ENCODE peak calls at places on chromosomes 4 and X, in four cellular contexts. One of them, this sample, is unnamed.

GRCh38 chr4:74023709-74024108 is 14.8 kb downstream of the CXCL3 start:
- DNase-seq in cardiac muscle cell: no peak
- DNase-seq in GM23248: no peak
- DNase-seq in trophoblast cell: no peak
- DNase-seq in this sample: no peak

GRCh38 chrX:43655961-43656494 is at the start of gene MAOA:
- DNase-seq in cardiac muscle cell: peak
- DNase-seq in GM23248: no peak
- DNase-seq in trophoblast cell: no peak
- DNase-seq in this sample: peak

GRCh38 chr4:52574036-52574435 is 85.1 kb downstream of the USP46 start:
- DNase-seq in cardiac muscle cell: no peak
- DNase-seq in GM23248: no peak
- DNase-seq in trophoblast cell: no peak
- DNase-seq in this sample: no peak

GRCh38 chr4:107792691-107793090 is 32.0 kb upstream of the SGMS2 start:
- DNase-seq in cardiac muscle cell: no peak
- DNase-seq in GM23248: no peak
- DNase-seq in trophoblast cell: no peak
- DNase-seq in this sample: no peak

GRCh38 chrX:37638047-37638446 is 47.5 kb upstream of the XK start:
- DNase-seq in cardiac muscle cell: no peak
- DNase-seq in GM23248: no peak
- DNase-seq in trophoblast cell: no peak
- DNase-seq in this sample: no peak

GRCh38 chrX:153646620-153647373 is at the start of gene DUSP9:
- DNase-seq in cardiac muscle cell: peak
- DNase-seq in GM23248: peak
- DNase-seq in trophoblast cell: peak
- DNase-seq in this sample: peak

GRCh38 chrX:131262738-131263679 is 26.1 kb downstream of the IGSF1 start:
- DNase-seq in cardiac muscle cell: no peak
- DNase-seq in GM23248: peak
- DNase-seq in trophoblast cell: peak
- DNase-seq in this sample: peak

GRCh38 chr4:43277003-43277402 is 384.5 kb downstream of the GRXCR1 start:
- DNase-seq in cardiac muscle cell: peak
- DNase-seq in GM23248: peak
- DNase-seq in trophoblast cell: no peak
- DNase-seq in this sample: no peak

GRCh38 chr4:99759346-99759984 is 57.2 kb upstream of the DAPP1 start:
- DNase-seq in cardiac muscle cell: no peak
- DNase-seq in GM23248: no peak
- DNase-seq in trophoblast cell: no peak
- DNase-seq in this sample: no peak

GRCh38 chr4:125316781-125317525 is 2.2 kb downstream of the FAT4 start:
- DNase-seq in cardiac muscle cell: peak
- DNase-seq in GM23248: peak
- DNase-seq in trophoblast cell: no peak
- DNase-seq in this sample: peak

GRCh38 chr4:111943796-111944203 is 201.5 kb upstream of the FAM241A start:
- DNase-seq in cardiac muscle cell: peak
- DNase-seq in GM23248: peak
- DNase-seq in trophoblast cell: peak
- DNase-seq in this sample: peak

GRCh38 chrX:24357101-24357500 is 3.3 kb upstream of the SUPT20HL1 start:
- DNase-seq in cardiac muscle cell: peak
- DNase-seq in GM23248: peak
- DNase-seq in trophoblast cell: no peak
- DNase-seq in this sample: peak

GRCh38 chrX:65407157-65407626 is 127.4 kb downstream of the LAS1L start:
- DNase-seq in cardiac muscle cell: no peak
- DNase-seq in GM23248: peak
- DNase-seq in trophoblast cell: no peak
- DNase-seq in this sample: no peak

GRCh38 chrX:47264507-47265173 is 31.8 kb downstream of the USP11 start:
- DNase-seq in cardiac muscle cell: peak
- DNase-seq in GM23248: peak
- DNase-seq in trophoblast cell: no peak
- DNase-seq in this sample: no peak

GRCh38 chrX:98299785-98300184 is 1416.1 kb downstream of the RPA4 start:
- DNase-seq in cardiac muscle cell: no peak
- DNase-seq in GM23248: no peak
- DNase-seq in trophoblast cell: no peak
- DNase-seq in this sample: no peak

GRCh38 chrX:69307029-69307428 is 141.8 kb upstream of the PJA1 start:
- DNase-seq in cardiac muscle cell: no peak
- DNase-seq in GM23248: no peak
- DNase-seq in trophoblast cell: no peak
- DNase-seq in this sample: no peak

GRCh38 chr4:57499786-57500185 is 389.6 kb upstream of the IGFBP7 start:
- DNase-seq in cardiac muscle cell: no peak
- DNase-seq in GM23248: peak
- DNase-seq in trophoblast cell: peak
- DNase-seq in this sample: no peak

GRCh38 chr4:154719087-154719486 is 24.7 kb upstream of the LRAT start:
- DNase-seq in cardiac muscle cell: peak
- DNase-seq in GM23248: peak
- DNase-seq in trophoblast cell: no peak
- DNase-seq in this sample: peak

GRCh38 chr4:173399016-173399415 is at the start of gene SCRG1:
- DNase-seq in cardiac muscle cell: peak
- DNase-seq in GM23248: no peak
- DNase-seq in trophoblast cell: no peak
- DNase-seq in this sample: no peak

GRCh38 chr4:2689825-2690700 is 66.1 kb downstream of the TNIP2 start:
- DNase-seq in cardiac muscle cell: no peak
- DNase-seq in GM23248: no peak
- DNase-seq in trophoblast cell: no peak
- DNase-seq in this sample: no peak

GRCh38 chrX:112270991-112271390 is 188.4 kb upstream of the TRPC5 start:
- DNase-seq in cardiac muscle cell: no peak
- DNase-seq in GM23248: no peak
- DNase-seq in trophoblast cell: no peak
- DNase-seq in this sample: no peak

GRCh38 chr4:114509340-114509739 is 89.3 kb upstream of the UGT8 start:
- DNase-seq in cardiac muscle cell: no peak
- DNase-seq in GM23248: no peak
- DNase-seq in trophoblast cell: no peak
- DNase-seq in this sample: no peak

GRCh38 chr4:6502747-6503465 is 30.5 kb upstream of the PPP2R2C start:
- DNase-seq in cardiac muscle cell: no peak
- DNase-seq in GM23248: no peak
- DNase-seq in trophoblast cell: no peak
- DNase-seq in this sample: no peak

GRCh38 chrX:77143907-77144306 is 303.3 kb upstream of the FGF16 start:
- DNase-seq in cardiac muscle cell: no peak
- DNase-seq in GM23248: no peak
- DNase-seq in trophoblast cell: no peak
- DNase-seq in this sample: no peak

GRCh38 chr4:54363037-54363436 is 133.9 kb downstream of the PDGFRA start:
- DNase-seq in cardiac muscle cell: no peak
- DNase-seq in GM23248: no peak
- DNase-seq in trophoblast cell: no peak
- DNase-seq in this sample: no peak

GRCh38 chr4:4866124-4866832 is 6.8 kb downstream of the MSX1 start:
- DNase-seq in cardiac muscle cell: peak
- DNase-seq in GM23248: no peak
- DNase-seq in trophoblast cell: no peak
- DNase-seq in this sample: peak

GRCh38 chr4:116839826-116840225 is 245.6 kb downstream of the TRAM1L1 start:
- DNase-seq in cardiac muscle cell: peak
- DNase-seq in GM23248: no peak
- DNase-seq in trophoblast cell: no peak
- DNase-seq in this sample: peak

GRCh38 chrX:48938721-48939416 is 18.5 kb downstream of the OTUD5 start:
- DNase-seq in cardiac muscle cell: no peak
- DNase-seq in GM23248: no peak
- DNase-seq in trophoblast cell: no peak
- DNase-seq in this sample: no peak

GRCh38 chrX:13151806-13152510 is 107.5 kb upstream of the FAM9C start:
- DNase-seq in cardiac muscle cell: peak
- DNase-seq in GM23248: peak
- DNase-seq in trophoblast cell: no peak
- DNase-seq in this sample: no peak

GRCh38 chr4:184364100-184364921 is 110.0 kb downstream of the IRF2 start:
- DNase-seq in cardiac muscle cell: no peak
- DNase-seq in GM23248: no peak
- DNase-seq in trophoblast cell: no peak
- DNase-seq in this sample: no peak

GRCh38 chrX:100659431-100660137 is 15.6 kb downstream of the SRPX2 start:
- DNase-seq in cardiac muscle cell: no peak
- DNase-seq in GM23248: no peak
- DNase-seq in trophoblast cell: no peak
- DNase-seq in this sample: no peak

DNA sequence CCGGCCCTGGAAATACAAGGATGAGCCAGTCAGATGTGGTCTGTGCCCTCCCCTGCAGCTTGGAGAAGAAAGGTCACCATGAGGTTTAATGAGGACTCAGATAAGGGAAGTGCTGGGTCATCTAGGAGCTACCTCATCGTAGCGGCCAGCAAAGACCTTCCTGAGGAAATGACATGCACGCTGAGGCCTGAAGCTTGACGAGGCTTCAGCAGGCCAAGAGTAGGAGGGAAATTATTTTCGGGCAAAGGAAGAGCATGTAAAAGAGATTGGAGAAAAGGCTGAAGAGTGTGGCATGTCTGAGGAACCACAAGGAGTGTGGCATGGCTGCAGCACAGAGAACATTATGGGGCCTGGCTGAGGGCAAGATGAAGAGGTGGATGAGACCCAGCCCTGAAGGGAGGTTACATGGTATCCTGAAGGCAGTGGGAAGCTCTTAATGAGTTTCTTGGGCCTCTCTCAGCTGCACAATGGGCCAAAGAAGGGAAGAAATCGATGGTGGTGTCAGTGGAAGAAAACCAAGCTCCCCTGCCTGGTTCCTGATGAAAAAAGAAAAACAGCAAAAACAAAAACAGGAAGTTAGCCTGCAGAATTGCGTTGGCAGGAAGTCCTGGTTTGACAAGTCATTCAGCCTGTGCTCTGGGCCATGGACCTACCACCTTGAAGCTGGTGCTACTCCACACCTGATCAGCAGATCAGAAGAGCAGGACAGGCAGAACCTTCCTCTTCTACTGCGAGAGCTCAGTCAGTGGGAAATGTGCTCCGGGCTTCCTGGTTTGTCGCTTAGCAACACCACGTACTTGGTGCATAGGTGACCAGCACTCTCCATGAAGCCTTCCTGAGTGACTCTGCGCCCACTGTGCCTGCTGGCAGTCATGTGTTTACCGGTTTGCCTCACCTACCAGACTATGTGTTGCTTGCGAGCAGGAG is 134.5 kb upstream of the KLF3 start:
- DNase-seq in cardiac muscle cell: no peak
- DNase-seq in GM23248: no peak
- DNase-seq in trophoblast cell: peak
- DNase-seq in this sample: no peak
- H3K27ac ChIP-seq in cardiac muscle cell: no peak
- H3K27ac ChIP-seq in GM23248: no peak
- H3K27ac ChIP-seq in trophoblast cell: no peak
- H3K27ac ChIP-seq in this sample: no peak

GRCh38 chr4:165207016-165207430 is 338 bp upstream of the KLHL2 start:
- DNase-seq in cardiac muscle cell: peak
- DNase-seq in GM23248: peak
- DNase-seq in trophoblast cell: no peak
- DNase-seq in this sample: no peak
- H3K27ac ChIP-seq in cardiac muscle cell: peak
- H3K27ac ChIP-seq in GM23248: no peak
- H3K27ac ChIP-seq in trophoblast cell: no peak
- H3K27ac ChIP-seq in this sample: peak

GRCh38 chr4:95044204-95044848 is 286.6 kb downstream of the BMPR1B start:
- DNase-seq in cardiac muscle cell: no peak
- DNase-seq in GM23248: no peak
- DNase-seq in trophoblast cell: no peak
- DNase-seq in this sample: peak
- H3K27ac ChIP-seq in cardiac muscle cell: no peak
- H3K27ac ChIP-seq in GM23248: no peak
- H3K27ac ChIP-seq in trophoblast cell: no peak
- H3K27ac ChIP-seq in this sample: no peak

GRCh38 chr4:109185548-109185947 is 116.9 kb downstream of the COL25A1 start:
- DNase-seq in cardiac muscle cell: no peak
- DNase-seq in GM23248: no peak
- DNase-seq in trophoblast cell: no peak
- DNase-seq in this sample: no peak

GRCh38 chr4:109186458-109186945 is 116.0 kb downstream of the COL25A1 start:
- DNase-seq in cardiac muscle cell: no peak
- DNase-seq in GM23248: no peak
- DNase-seq in trophoblast cell: no peak
- DNase-seq in this sample: no peak

GRCh38 chr4:109185951-109186350 is 116.5 kb downstream of the COL25A1 start:
- DNase-seq in cardiac muscle cell: no peak
- DNase-seq in GM23248: no peak
- DNase-seq in trophoblast cell: no peak
- DNase-seq in this sample: no peak

GRCh38 chr4:109183851-109184345 is 118.6 kb downstream of the COL25A1 start:
- DNase-seq in cardiac muscle cell: peak
- DNase-seq in GM23248: no peak
- DNase-seq in trophoblast cell: no peak
- DNase-seq in this sample: no peak

GRCh38 chr4:109184421-109184956 is 118.0 kb downstream of the COL25A1 start:
- DNase-seq in cardiac muscle cell: peak
- DNase-seq in GM23248: peak
- DNase-seq in trophoblast cell: peak
- DNase-seq in this sample: peak
- H3K27ac ChIP-seq in cardiac muscle cell: no peak
- H3K27ac ChIP-seq in GM23248: no peak
- H3K27ac ChIP-seq in trophoblast cell: no peak
- H3K27ac ChIP-seq in this sample: peak

DNA sequence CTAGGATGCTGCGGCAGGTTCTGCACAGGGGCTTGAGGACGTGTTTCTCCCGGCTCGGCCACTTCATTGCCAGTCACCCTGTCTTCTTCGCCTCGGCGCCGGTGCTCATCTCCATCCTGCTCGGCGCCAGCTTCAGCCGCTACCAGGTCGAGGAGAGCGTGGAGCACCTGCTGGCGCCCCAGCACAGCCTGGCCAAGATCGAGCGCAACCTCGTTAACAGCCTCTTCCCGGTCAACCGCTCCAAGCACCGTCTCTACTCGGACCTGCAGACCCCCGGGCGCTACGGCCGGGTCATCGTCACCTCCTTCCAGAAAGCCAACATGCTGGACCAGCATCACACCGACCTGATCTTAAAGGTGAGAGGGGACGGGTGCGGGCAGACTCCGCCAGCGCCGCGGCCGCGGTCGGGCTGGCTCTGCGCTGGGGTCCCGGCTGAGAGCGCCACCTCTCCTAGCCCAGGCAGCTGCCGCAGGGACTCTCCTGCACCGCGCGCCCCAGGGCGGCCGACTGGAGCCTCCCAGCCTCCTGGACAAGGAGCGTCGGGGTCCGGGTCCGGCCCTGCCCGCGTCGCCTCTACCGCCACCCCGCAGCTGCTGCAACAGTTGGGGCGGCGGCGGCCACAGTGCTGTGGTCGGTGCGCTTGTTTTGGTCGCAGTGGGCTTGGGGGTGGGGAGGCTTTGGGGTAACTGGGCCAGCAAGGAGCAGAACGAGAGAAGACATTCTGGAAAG is 386 bp downstream of the PTCHD1 start:
- DNase-seq in cardiac muscle cell: no peak
- DNase-seq in GM23248: no peak
- DNase-seq in trophoblast cell: no peak
- DNase-seq in this sample: no peak
- H3K27ac ChIP-seq in cardiac muscle cell: no peak
- H3K27ac ChIP-seq in GM23248: no peak
- H3K27ac ChIP-seq in trophoblast cell: no peak
- H3K27ac ChIP-seq in this sample: no peak

GRCh38 chr4:168586926-168587325 is 90.1 kb downstream of the PALLD start:
- DNase-seq in cardiac muscle cell: no peak
- DNase-seq in GM23248: no peak
- DNase-seq in trophoblast cell: peak
- DNase-seq in this sample: no peak
- H3K27ac ChIP-seq in cardiac muscle cell: no peak
- H3K27ac ChIP-seq in GM23248: peak
- H3K27ac ChIP-seq in trophoblast cell: peak
- H3K27ac ChIP-seq in this sample: no peak